ENCODE peak calls at places on chromosome 1, in ten cellular contexts. I is amygdala; B is NCI-H2227 treated with DMSO at 0.1 percent for 48 hours; U is uterus; H is activated naive CD4-positive, alpha-beta T cell; Y is NCI-H510A treated with DMSO at 0.1 percent for 48 hours; P is cardiac fibroblast; N is T-helper 17 cell; F is A172; K is astrocyte of the hippocampus. L is an unnamed sample.

GRCh38 chr1:21906173-21907078 is 30.7 kb downstream of the HSPG2 start:
- DNase-seq in H (no peak), K (no peak), U (peak), Y (no peak), B (no peak), I (no peak), P (peak), F (no peak), N (no peak), L (no peak)

GRCh38 chr1:115620950-115621349 is 20.8 kb upstream of the VANGL1 start:
- DNase-seq in N (no peak), B (no peak), Y (no peak), H (no peak), P (no peak), F (no peak), K (no peak), U (no peak), I (no peak), L (no peak)

GRCh38 chr1:203765029-203765837 is at the start of gene LAX1:
- DNase-seq in I (no peak), P (no peak), F (no peak), B (no peak), K (no peak), U (no peak), H (peak), Y (no peak), N (peak), L (no peak)

GRCh38 chr1:165863346-165863745 is 35.9 kb downstream of the UCK2 start:
- DNase-seq in Y (no peak), H (no peak), U (no peak), B (no peak), N (no peak), P (no peak), I (no peak), K (no peak), F (no peak), L (no peak)

GRCh38 chr1:150322310-150322709 is 977 bp downstream of the PRPF3 start:
- DNase-seq in K (no peak), P (peak), I (no peak), B (no peak), N (no peak), H (no peak), U (no peak), Y (no peak), F (no peak), L (no peak)

GRCh38 chr1:198443374-198444233 is 96.9 kb downstream of the ATP6V1G3 start:
- DNase-seq in P (peak), H (no peak), I (no peak), K (peak), N (no peak), U (no peak), B (no peak), Y (no peak), F (peak), L (peak)

GRCh38 chr1:191074877-191075276 is 597.2 kb upstream of the BRINP3 start:
- DNase-seq in K (no peak), F (no peak), Y (no peak), I (no peak), H (no peak), P (no peak), B (no peak), N (no peak), U (no peak), L (no peak)

GRCh38 chr1:50976890-50977574 is 7.0 kb downstream of the CDKN2C start:
- DNase-seq in H (no peak), B (peak), Y (no peak), K (peak), F (peak), U (no peak), N (peak), P (peak), I (no peak), L (peak)

GRCh38 chr1:228830185-228830953 is 95.1 kb downstream of the RHOU start:
- DNase-seq in N (no peak), I (no peak), P (no peak), B (no peak), U (no peak), K (peak), H (no peak), F (no peak), Y (no peak), L (no peak)

GRCh38 chr1:25733271-25733670 is 66.7 kb upstream of the SELENON start:
- DNase-seq in N (no peak), F (no peak), H (no peak), B (no peak), P (no peak), Y (no peak), K (no peak), U (no peak), I (no peak), L (no peak)

L was measured in kidney tubule cell.